ENCODE peak calls at places on chromosomes 5 and 9, in seven cellular contexts. O, P, A, Z, T, Q and U are unnamed samples.

GRCh38 chr9:129567842-129568559 is 52.9 kb downstream of the C9orf50 start:
- DNase-seq in O (no peak), Q (no peak), A (no peak), P (peak), T (peak), Z (no peak), U (no peak)

GRCh38 chr5:163503106-163504090 is 2.0 kb upstream of the MAT2B start:
- DNase-seq in T (peak), Z (peak), A (peak), O (peak), Q (no peak), P (peak), U (no peak)

GRCh38 chr9:107008447-107008846 is 145.5 kb downstream of the ZNF462 start:
- DNase-seq in T (no peak), P (no peak), Z (no peak), O (no peak), Q (no peak), A (no peak), U (no peak)

GRCh38 chr5:155485344-155485743 is 471.8 kb downstream of the KIF4B start:
- DNase-seq in Z (no peak), T (no peak), P (no peak), Q (no peak), A (no peak), O (no peak), U (no peak)

GRCh38 chr9:79858509-79858908 is 286.7 kb downstream of the TLE4 start:
- DNase-seq in T (peak), A (no peak), Z (no peak), Q (no peak), P (peak), O (no peak), U (no peak)

GRCh38 chr9:114364528-114365041 is 23.2 kb downstream of the AKNA start:
- DNase-seq in Z (no peak), A (no peak), P (no peak), T (no peak), O (no peak), Q (no peak), U (no peak)

GRCh38 chr9:116558035-116558434 is 129.1 kb upstream of the TRIM32 start:
- DNase-seq in Z (no peak), T (no peak), A (no peak), Q (no peak), O (no peak), P (no peak), U (no peak)

GRCh38 chr9:82170871-82171270 is 182.3 kb downstream of the SPATA31D1 start:
- DNase-seq in O (no peak), Z (no peak), Q (no peak), P (peak), A (no peak), T (no peak), U (no peak)

GRCh38 chr9:30250872-30251271 is 2133.6 kb upstream of the ACO1 start:
- DNase-seq in Q (no peak), Z (no peak), T (no peak), O (no peak), P (no peak), A (no peak), U (no peak)

GRCh38 chr5:65530904-65531303 is 32.1 kb downstream of the CENPK start:
- DNase-seq in A (no peak), P (no peak), Z (no peak), T (no peak), Q (no peak), O (no peak), U (no peak)

GRCh38 chr5:112628219-112628618 is 109.5 kb upstream of the APC start:
- DNase-seq in Z (no peak), O (no peak), A (no peak), P (peak), Q (no peak), T (no peak), U (no peak)

GRCh38 chr9:14372437-14373318 is 58.7 kb upstream of the NFIB start:
- DNase-seq in O (no peak), Q (no peak), Z (no peak), A (no peak), P (peak), T (no peak), U (no peak)

GRCh38 chr9:3467593-3468219 is 58.1 kb downstream of the RFX3 start:
- DNase-seq in T (peak), Q (no peak), A (peak), O (peak), Z (peak), P (peak), U (peak)

GRCh38 chr9:129145316-129145715 is 32.7 kb downstream of the IER5L start:
- DNase-seq in T (no peak), A (no peak), Z (no peak), Q (no peak), P (peak), O (no peak), U (no peak)

GRCh38 chr5:179916523-179916922 is 8.8 kb upstream of the TBC1D9B start:
- DNase-seq in O (no peak), A (no peak), T (no peak), P (no peak), Q (no peak), Z (no peak), U (no peak)

GRCh38 chr5:100797863-100798262 is 105.2 kb downstream of the ST8SIA4 start:
- DNase-seq in A (no peak), T (no peak), O (no peak), Z (no peak), P (peak), Q (no peak), U (no peak)